ENCODE peak calls at places on chromosome 1, in six cellular contexts. K, B, Y, W, L and A are unnamed samples.

GRCh38 chr1:192474080-192474683 is 101.4 kb upstream of the RGS1 start:
- DNase-seq in K (no peak), B (no peak), Y (peak), W (no peak), L (no peak), A (no peak)

GRCh38 chr1:231583376-231583775 is 43.2 kb upstream of the DISC1 start:
- DNase-seq in K (no peak), B (no peak), Y (no peak), W (no peak), L (no peak), A (no peak)

GRCh38 chr1:38541223-38541622 is 318.3 kb downstream of the RRAGC start:
- DNase-seq in K (no peak), B (no peak), Y (no peak), W (no peak), L (no peak), A (no peak)

GRCh38 chr1:228460830-228461229 is 26.4 kb upstream of the RNF187 start:
- DNase-seq in K (no peak), B (no peak), Y (no peak), W (no peak), L (no peak), A (no peak)

GRCh38 chr1:5951846-5952410 is 40.3 kb downstream of the NPHP4 start:
- DNase-seq in K (no peak), B (no peak), Y (no peak), W (no peak), L (no peak), A (no peak)

GRCh38 chr1:16318544-16318943 is 33.7 kb downstream of the FBXO42 start:
- DNase-seq in K (no peak), B (no peak), Y (no peak), W (no peak), L (no peak), A (no peak)

GRCh38 chr1:184222561-184223157 is 164.2 kb upstream of the C1orf21 start:
- DNase-seq in K (peak), B (peak), Y (peak), W (peak), L (no peak), A (peak)

GRCh38 chr1:16922885-16923431 is 1.2 kb downstream of the CROCC start:
- DNase-seq in K (no peak), B (no peak), Y (no peak), W (no peak), L (no peak), A (no peak)

GRCh38 chr1:228009116-228009827 is 2.5 kb downstream of the WNT3A start:
- DNase-seq in K (no peak), B (no peak), Y (no peak), W (no peak), L (no peak), A (no peak)

GRCh38 chr1:86138746-86139145 is 17.8 kb downstream of the COL24A1 start:
- DNase-seq in K (no peak), B (no peak), Y (no peak), W (no peak), L (no peak), A (no peak)